ENCODE peak calls at places on chromosomes 12 and 14, in five cellular contexts. One of them, this sample, is unnamed.

GRCh38 chr14:50088731-50089130 is 27.6 kb downstream of the VCPKMT start:
- DNase-seq in fibroblast of lung: no peak
- DNase-seq in GM10248: no peak
- DNase-seq in GM23338: no peak
- DNase-seq in dorsolateral prefrontal cortex: no peak
- DNase-seq in this sample: no peak

GRCh38 chr12:89060133-89060532 is 292.2 kb downstream of the DUSP6 start:
- DNase-seq in fibroblast of lung: no peak
- DNase-seq in GM10248: no peak
- DNase-seq in dorsolateral prefrontal cortex: no peak
- DNase-seq in GM23338: no peak
- DNase-seq in this sample: no peak

GRCh38 chr12:54360717-54361456 is 3.4 kb downstream of the GPR84 start:
- DNase-seq in dorsolateral prefrontal cortex: peak; percentile 78
- DNase-seq in GM10248: no peak
- DNase-seq in GM23338: peak; percentile 97
- DNase-seq in fibroblast of lung: peak; percentile 72
- DNase-seq in this sample: peak; percentile 88

GRCh38 chr12:38411426-38411825 is 94.9 kb downstream of the ALG10B start:
- DNase-seq in dorsolateral prefrontal cortex: no peak
- DNase-seq in GM10248: no peak
- DNase-seq in fibroblast of lung: no peak
- DNase-seq in GM23338: no peak
- DNase-seq in this sample: no peak

GRCh38 chr14:22769369-22769768 is 2.9 kb downstream of the OXA1L start:
- DNase-seq in GM10248: no peak
- DNase-seq in GM23338: no peak
- DNase-seq in fibroblast of lung: no peak
- DNase-seq in dorsolateral prefrontal cortex: no peak
- DNase-seq in this sample: no peak

GRCh38 chr14:24216345-24216699 is 456 bp upstream of the MDP1 start:
- DNase-seq in dorsolateral prefrontal cortex: no peak
- DNase-seq in GM23338: no peak
- DNase-seq in fibroblast of lung: no peak
- DNase-seq in GM10248: no peak
- DNase-seq in this sample: no peak

GRCh38 chr14:35818346-35819115 is 7.6 kb upstream of the BRMS1L start:
- DNase-seq in dorsolateral prefrontal cortex: no peak
- DNase-seq in GM10248: peak; percentile 28
- DNase-seq in fibroblast of lung: peak; percentile 22
- DNase-seq in GM23338: peak; percentile 75
- DNase-seq in this sample: peak; percentile 14

GRCh38 chr14:52607061-52607460 is 54.4 kb downstream of the GPR137C start:
- DNase-seq in dorsolateral prefrontal cortex: no peak
- DNase-seq in GM10248: no peak
- DNase-seq in GM23338: no peak
- DNase-seq in fibroblast of lung: no peak
- DNase-seq in this sample: no peak

GRCh38 chr14:88005050-88005481 is at the start of gene GPR65:
- DNase-seq in dorsolateral prefrontal cortex: no peak
- DNase-seq in fibroblast of lung: no peak
- DNase-seq in GM10248: peak; percentile 23
- DNase-seq in GM23338: no peak
- DNase-seq in this sample: no peak

GRCh38 chr12:111838353-111838752 is 3.7 kb upstream of the MAPKAPK5 start:
- DNase-seq in dorsolateral prefrontal cortex: no peak
- DNase-seq in GM10248: no peak
- DNase-seq in GM23338: no peak
- DNase-seq in fibroblast of lung: no peak
- DNase-seq in this sample: no peak

GRCh38 chr12:124109760-124110159 is 136.7 kb downstream of the ZNF664 start:
- DNase-seq in GM10248: peak; percentile 40
- DNase-seq in GM23338: peak; percentile 94
- DNase-seq in fibroblast of lung: no peak
- DNase-seq in dorsolateral prefrontal cortex: no peak
- DNase-seq in this sample: no peak

GRCh38 chr12:71639341-71639760 is 24.3 kb downstream of the ZFC3H1 start:
- DNase-seq in dorsolateral prefrontal cortex: no peak
- DNase-seq in GM23338: peak; percentile 37
- DNase-seq in fibroblast of lung: no peak
- DNase-seq in GM10248: no peak
- DNase-seq in this sample: no peak

GRCh38 chr14:22520235-22520634 is 68.8 kb downstream of the DAD1 start:
- DNase-seq in fibroblast of lung: peak; percentile 91
- DNase-seq in GM10248: no peak
- DNase-seq in GM23338: no peak
- DNase-seq in dorsolateral prefrontal cortex: no peak
- DNase-seq in this sample: no peak

GRCh38 chr12:115541891-115542361 is 735.6 kb downstream of the MED13L start:
- DNase-seq in fibroblast of lung: peak; percentile 75
- DNase-seq in dorsolateral prefrontal cortex: no peak
- DNase-seq in GM23338: no peak
- DNase-seq in GM10248: no peak
- DNase-seq in this sample: no peak

GRCh38 chr12:40829738-40830144 is 137.5 kb downstream of the CNTN1 start:
- DNase-seq in GM10248: no peak
- DNase-seq in dorsolateral prefrontal cortex: no peak
- DNase-seq in fibroblast of lung: peak; percentile 3
- DNase-seq in GM23338: no peak
- DNase-seq in this sample: no peak

GRCh38 chr12:94614288-94614721 is 36.1 kb downstream of the TMCC3 start:
- DNase-seq in GM10248: no peak
- DNase-seq in GM23338: peak; percentile 76
- DNase-seq in fibroblast of lung: peak; percentile 11
- DNase-seq in dorsolateral prefrontal cortex: no peak
- DNase-seq in this sample: no peak

GRCh38 chr12:16685107-16685506 is 79.1 kb upstream of the LMO3 start:
- DNase-seq in GM23338: peak; percentile 12
- DNase-seq in dorsolateral prefrontal cortex: no peak
- DNase-seq in GM10248: no peak
- DNase-seq in fibroblast of lung: no peak
- DNase-seq in this sample: no peak

GRCh38 chr12:114476159-114476558 is 70.2 kb upstream of the TBX5 start:
- DNase-seq in fibroblast of lung: peak; percentile 18
- DNase-seq in GM10248: no peak
- DNase-seq in GM23338: peak; percentile 62
- DNase-seq in dorsolateral prefrontal cortex: no peak
- DNase-seq in this sample: no peak

GRCh38 chr12:3589745-3590144 is 98.7 kb downstream of the PRMT8 start:
- DNase-seq in GM10248: no peak
- DNase-seq in GM23338: no peak
- DNase-seq in dorsolateral prefrontal cortex: no peak
- DNase-seq in fibroblast of lung: no peak
- DNase-seq in this sample: no peak

GRCh38 chr12:58814036-58814435 is 106.3 kb downstream of the LRIG3 start:
- DNase-seq in dorsolateral prefrontal cortex: no peak
- DNase-seq in fibroblast of lung: peak; percentile 70
- DNase-seq in GM10248: no peak
- DNase-seq in GM23338: peak; percentile 50
- DNase-seq in this sample: no peak

GRCh38 chr12:56758728-56759269 is 4.3 kb upstream of the HSD17B6 start:
- DNase-seq in dorsolateral prefrontal cortex: no peak
- DNase-seq in GM23338: no peak
- DNase-seq in fibroblast of lung: no peak
- DNase-seq in GM10248: no peak
- DNase-seq in this sample: no peak

DNA sequence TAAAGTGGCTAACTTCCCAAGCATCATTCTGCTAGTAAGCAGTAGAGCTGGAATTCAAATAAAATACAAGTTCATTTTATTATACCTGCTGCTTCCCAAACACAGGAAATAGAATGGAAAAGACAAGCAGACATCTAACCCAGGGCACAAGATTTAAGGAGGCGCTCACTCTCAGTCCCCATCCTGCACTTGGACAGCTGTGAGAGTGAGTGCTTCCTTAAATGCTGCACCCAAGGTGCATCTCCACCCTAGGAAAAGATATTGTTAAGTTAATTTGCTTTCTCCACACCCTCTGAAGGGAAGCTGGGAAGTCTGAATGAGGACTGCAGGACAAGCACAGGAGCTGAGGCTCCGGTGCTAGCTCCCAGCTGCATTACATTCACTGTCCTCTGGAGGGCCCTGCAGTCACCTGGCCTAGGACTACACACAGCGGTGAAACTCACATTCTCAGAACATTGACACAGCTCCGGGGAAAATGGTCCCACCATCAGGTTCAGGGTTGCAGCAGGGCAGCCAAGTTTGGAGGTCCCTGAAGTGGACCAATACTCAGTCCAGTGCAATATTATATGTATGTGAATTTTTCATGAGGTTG is 14.2 kb downstream of the HEBP1 start:
- DNase-seq in dorsolateral prefrontal cortex: no peak
- DNase-seq in GM23338: peak; percentile 91
- DNase-seq in GM10248: no peak
- DNase-seq in fibroblast of lung: peak; percentile 15
- DNase-seq in this sample: no peak
- TF ChIP-seq CTCF in dorsolateral prefrontal cortex: peak; percentile 46
- TF ChIP-seq CTCF in GM23338: peak; percentile 85
- TF ChIP-seq CTCF in GM10248: peak; percentile 24
- TF ChIP-seq CTCF in fibroblast of lung: peak; percentile 39
- TF ChIP-seq CTCF in this sample: peak; percentile 65

GRCh38 chr12:47165934-47166333 is 86.2 kb upstream of the AMIGO2 start:
- DNase-seq in GM10248: no peak
- DNase-seq in GM23338: no peak
- DNase-seq in dorsolateral prefrontal cortex: no peak
- DNase-seq in fibroblast of lung: peak; percentile 30
- DNase-seq in this sample: no peak

GRCh38 chr12:47164116-47164515 is 84.4 kb upstream of the AMIGO2 start:
- DNase-seq in dorsolateral prefrontal cortex: no peak
- DNase-seq in GM10248: no peak
- DNase-seq in fibroblast of lung: no peak
- DNase-seq in GM23338: no peak
- DNase-seq in this sample: no peak

GRCh38 chr12:47160296-47161244 is 80.8 kb upstream of the AMIGO2 start:
- DNase-seq in dorsolateral prefrontal cortex: no peak
- DNase-seq in GM23338: no peak
- DNase-seq in GM10248: no peak
- DNase-seq in fibroblast of lung: peak; percentile 33
- DNase-seq in this sample: no peak

GRCh38 chr12:47166365-47166764 is 86.6 kb upstream of the AMIGO2 start:
- DNase-seq in GM10248: no peak
- DNase-seq in fibroblast of lung: no peak
- DNase-seq in GM23338: no peak
- DNase-seq in dorsolateral prefrontal cortex: no peak
- DNase-seq in this sample: no peak

DNA sequence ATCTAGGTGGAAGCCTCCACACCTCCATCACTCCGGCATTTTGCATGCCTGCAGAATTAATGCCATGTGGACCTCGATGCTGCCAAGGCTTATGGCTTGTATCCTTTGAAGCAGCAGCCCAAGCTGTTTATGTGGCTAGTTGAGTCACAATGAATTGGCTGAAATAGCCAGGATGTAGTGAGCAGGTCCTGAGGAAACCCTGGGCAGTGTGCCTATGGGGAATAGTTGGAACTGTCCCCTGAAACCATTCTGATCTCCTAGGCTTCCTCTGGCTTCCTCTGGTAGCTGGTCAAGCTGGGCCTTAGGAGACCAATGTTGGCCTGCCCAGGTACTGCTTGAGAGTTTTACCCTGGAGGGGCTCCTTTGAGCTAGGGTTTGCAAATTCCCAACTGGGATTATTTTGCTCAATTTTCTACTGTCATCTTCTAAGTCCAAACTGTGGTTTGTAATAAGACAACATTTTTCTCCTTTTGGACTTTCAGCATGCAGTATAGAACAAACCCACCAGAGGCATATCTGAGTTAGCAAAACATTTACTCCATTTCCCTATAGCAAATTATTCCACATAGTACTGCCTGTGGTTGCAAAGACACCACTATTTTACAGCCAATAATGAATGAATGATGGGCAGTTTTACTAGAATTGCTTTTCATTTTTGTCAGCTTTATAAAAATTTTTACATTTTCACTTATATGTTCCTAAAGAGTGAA is 85.1 kb upstream of the AMIGO2 start:
- DNase-seq in GM23338: no peak
- DNase-seq in dorsolateral prefrontal cortex: no peak
- DNase-seq in GM10248: no peak
- DNase-seq in fibroblast of lung: peak; percentile 87
- DNase-seq in this sample: no peak
- TF ChIP-seq CTCF in GM23338: no peak
- TF ChIP-seq CTCF in dorsolateral prefrontal cortex: no peak
- TF ChIP-seq CTCF in GM10248: no peak
- TF ChIP-seq CTCF in fibroblast of lung: no peak
- TF ChIP-seq CTCF in this sample: peak; percentile 15

GRCh38 chr12:116771651-116772050 is 33.5 kb downstream of the RNFT2 start:
- DNase-seq in fibroblast of lung: no peak
- DNase-seq in dorsolateral prefrontal cortex: no peak
- DNase-seq in GM10248: no peak
- DNase-seq in GM23338: no peak
- DNase-seq in this sample: no peak

GRCh38 chr12:116774020-116774419 is 35.9 kb downstream of the RNFT2 start:
- DNase-seq in GM10248: no peak
- DNase-seq in GM23338: no peak
- DNase-seq in fibroblast of lung: no peak
- DNase-seq in dorsolateral prefrontal cortex: no peak
- DNase-seq in this sample: no peak

DNA sequence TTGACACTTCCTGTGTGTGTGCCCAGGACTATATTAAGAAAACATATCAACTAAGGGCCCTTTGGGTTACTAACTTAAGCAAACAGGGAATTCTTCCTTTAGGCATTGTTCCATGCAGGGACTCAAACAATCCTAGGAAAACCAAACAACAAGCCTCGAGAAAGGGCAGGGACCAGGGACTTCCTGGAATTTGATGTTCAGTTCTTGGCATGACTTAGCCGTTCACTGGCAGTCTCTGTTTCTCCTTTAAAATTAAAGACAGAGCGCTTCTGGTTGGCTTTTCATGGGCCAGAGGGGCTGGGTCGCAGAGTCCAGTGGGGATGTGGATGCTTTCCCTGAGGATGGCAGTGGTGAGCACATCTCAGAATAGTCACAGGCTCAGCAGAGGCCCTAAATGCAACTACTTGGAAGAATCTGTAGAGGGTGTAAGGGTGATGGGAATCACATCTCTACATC is 35.2 kb downstream of the RNFT2 start:
- DNase-seq in GM23338: peak; percentile 66
- DNase-seq in fibroblast of lung: no peak
- DNase-seq in GM10248: no peak
- DNase-seq in dorsolateral prefrontal cortex: no peak
- DNase-seq in this sample: no peak
- TF ChIP-seq CTCF in GM23338: peak; percentile 52
- TF ChIP-seq CTCF in fibroblast of lung: peak; percentile 6
- TF ChIP-seq CTCF in GM10248: no peak
- TF ChIP-seq CTCF in dorsolateral prefrontal cortex: peak; percentile 28
- TF ChIP-seq CTCF in this sample: no peak

GRCh38 chr14:55803506-55804197 is 223.6 kb downstream of the KTN1 start:
- DNase-seq in GM10248: no peak
- DNase-seq in fibroblast of lung: peak; percentile 61
- DNase-seq in dorsolateral prefrontal cortex: no peak
- DNase-seq in GM23338: no peak
- DNase-seq in this sample: no peak

GRCh38 chr14:55804198-55804553 is 224.2 kb downstream of the KTN1 start:
- DNase-seq in dorsolateral prefrontal cortex: no peak
- DNase-seq in GM23338: no peak
- DNase-seq in fibroblast of lung: no peak
- DNase-seq in GM10248: no peak
- DNase-seq in this sample: no peak

GRCh38 chr14:55801121-55801520 is 221.1 kb downstream of the KTN1 start:
- DNase-seq in fibroblast of lung: no peak
- DNase-seq in GM10248: no peak
- DNase-seq in dorsolateral prefrontal cortex: no peak
- DNase-seq in GM23338: no peak
- DNase-seq in this sample: no peak

GRCh38 chr14:55805250-55805649 is 225.2 kb downstream of the KTN1 start:
- DNase-seq in GM10248: no peak
- DNase-seq in dorsolateral prefrontal cortex: no peak
- DNase-seq in fibroblast of lung: no peak
- DNase-seq in GM23338: no peak
- DNase-seq in this sample: no peak

GRCh38 chr14:55802986-55803431 is 223.0 kb downstream of the KTN1 start:
- DNase-seq in fibroblast of lung: peak; percentile 41
- DNase-seq in GM10248: no peak
- DNase-seq in dorsolateral prefrontal cortex: no peak
- DNase-seq in GM23338: no peak
- DNase-seq in this sample: no peak
- TF ChIP-seq CTCF in fibroblast of lung: no peak
- TF ChIP-seq CTCF in GM10248: no peak
- TF ChIP-seq CTCF in dorsolateral prefrontal cortex: no peak
- TF ChIP-seq CTCF in GM23338: no peak
- TF ChIP-seq CTCF in this sample: no peak

This sample was measured in neural crest cell.